ENCODE peak calls at places on chromosomes 4 and X, in four cellular contexts. J is right atrium auricular region, Y is fibroblast of villous mesenchyme, B is mammary epithelial cell. Z is an unnamed sample.

GRCh38 chr4:148435654-148436406 is 6.4 kb downstream of the NR3C2 start:
- DNase-seq in J (no peak), Y (no peak), B (no peak), Z (no peak)

GRCh38 chr4:48991357-48991756 is 5.3 kb downstream of the CWH43 start:
- DNase-seq in J (no peak), Y (no peak), B (no peak), Z (no peak)

GRCh38 chrX:140764401-140764919 is 54.9 kb downstream of the LINC00632 start:
- DNase-seq in J (no peak), Y (peak), B (no peak), Z (peak)

GRCh38 chrX:68462197-68462596 is 28.9 kb upstream of the OPHN1 start:
- DNase-seq in J (no peak), Y (peak), B (no peak), Z (peak)

GRCh38 chrX:115894087-115894486 is 276.5 kb upstream of the AGTR2 start:
- DNase-seq in J (peak), Y (peak), B (peak), Z (peak)

GRCh38 chr4:110128092-110128989 is 70.1 kb downstream of the ELOVL6 start:
- DNase-seq in J (no peak), Y (no peak), B (peak), Z (peak)

GRCh38 chrX:43559643-43560042 is 96.5 kb upstream of the MAOA start:
- DNase-seq in J (peak), Y (peak), B (peak), Z (peak)

GRCh38 chr4:171813195-171813955 is at the start of gene GALNTL6:
- DNase-seq in J (no peak), Y (peak), B (peak), Z (peak)

GRCh38 chr4:143558823-143559756 is 45.6 kb downstream of the SMARCA5 start:
- DNase-seq in J (no peak), Y (peak), B (peak), Z (peak)

GRCh38 chr4:122329876-122330595 is 48.8 kb upstream of the ADAD1 start:
- DNase-seq in J (no peak), Y (peak), B (peak), Z (peak)

GRCh38 chr4:70841951-70842350 is 2.3 kb upstream of the GRSF1 start:
- DNase-seq in J (no peak), Y (no peak), B (no peak), Z (no peak)

GRCh38 chr4:120052840-120053239 is 13.8 kb downstream of the MAD2L1 start:
- DNase-seq in J (peak), Y (peak), B (peak), Z (peak)

GRCh38 chrX:135395064-135395463 is 26.7 kb upstream of the SMIM10L2A start:
- DNase-seq in J (no peak), Y (no peak), B (no peak), Z (no peak)

GRCh38 chrX:115649461-115650063 is 88.6 kb downstream of the PLS3 start:
- DNase-seq in J (no peak), Y (no peak), B (peak), Z (peak)

GRCh38 chrX:154063234-154063633 is 34.3 kb downstream of the MECP2 start:
- DNase-seq in J (no peak), Y (no peak), B (no peak), Z (no peak)

GRCh38 chrX:22526339-22526738 is 253.6 kb downstream of the CBLL2 start:
- DNase-seq in J (no peak), Y (no peak), B (peak), Z (peak)

GRCh38 chr4:102713096-102713495 is 47.7 kb downstream of the MANBA start:
- DNase-seq in J (no peak), Y (peak), B (no peak), Z (peak)

GRCh38 chr4:16532240-16532990 is 306.1 kb upstream of the TAPT1 start:
- DNase-seq in J (peak), Y (peak), B (peak), Z (peak)

GRCh38 chr4:33715996-33716395 is 2528.3 kb downstream of the ARAP2 start:
- DNase-seq in J (no peak), Y (peak), B (peak), Z (peak)

GRCh38 chrX:105695451-105695850 is 126.9 kb upstream of the NRK start:
- DNase-seq in J (no peak), Y (peak), B (peak), Z (peak)

GRCh38 chr4:56674984-56675383 is 6.1 kb downstream of the HOPX start:
- DNase-seq in J (no peak), Y (no peak), B (no peak), Z (peak)

GRCh38 chr4:75005727-75006126 is 72.8 kb downstream of the PARM1 start:
- DNase-seq in J (no peak), Y (no peak), B (no peak), Z (no peak)

GRCh38 chr4:74016068-74016467 is 17.6 kb upstream of the CXCL5 start:
- DNase-seq in J (no peak), Y (peak), B (peak), Z (no peak)

GRCh38 chrX:11478036-11478435 is 184.8 kb downstream of the AMELX start:
- DNase-seq in J (no peak), Y (peak), B (no peak), Z (peak)

GRCh38 chr4:93829531-93830089 is 1.1 kb downstream of the ATOH1 start:
- DNase-seq in J (no peak), Y (no peak), B (no peak), Z (no peak)

GRCh38 chr4:7861440-7861881 is 78.2 kb downstream of the AFAP1 start:
- DNase-seq in J (no peak), Y (peak), B (peak), Z (peak)

GRCh38 chrX:109830704-109831206 is 97.7 kb upstream of the ACSL4 start:
- DNase-seq in J (no peak), Y (peak), B (no peak), Z (peak)

GRCh38 chrX:140866446-140866845 is 135.9 kb upstream of the SPANXB1 start:
- DNase-seq in J (no peak), Y (no peak), B (no peak), Z (peak)

GRCh38 chr4:108881190-108881589 is 118.3 kb upstream of the ETNPPL start:
- DNase-seq in J (no peak), Y (peak), B (peak), Z (peak)

GRCh38 chr4:8143392-8144140 is 15.0 kb downstream of the ABLIM2 start:
- DNase-seq in J (no peak), Y (no peak), B (no peak), Z (no peak)

GRCh38 chr4:99462875-99463464 is 27.8 kb upstream of the ADH7 start:
- DNase-seq in J (no peak), Y (peak), B (peak), Z (peak)

GRCh38 chrX:56764153-56764974 is 35.3 kb downstream of the NBDY start:
- DNase-seq in J (peak), Y (peak), B (peak), Z (peak)

GRCh38 chrX:120566817-120567216 is 6.1 kb upstream of the CUL4B start:
- DNase-seq in J (no peak), Y (no peak), B (no peak), Z (no peak)

GRCh38 chrX:8845060-8845459 is 43.9 kb upstream of the FAM9A start:
- DNase-seq in J (no peak), Y (peak), B (no peak), Z (peak)

GRCh38 chrX:40146471-40147398 is 49.0 kb upstream of the BCOR start:
- DNase-seq in J (no peak), Y (no peak), B (no peak), Z (no peak)

GRCh38 chr4:574346-575161 is 1.5 kb downstream of the TMEM271 start:
- DNase-seq in J (no peak), Y (no peak), B (no peak), Z (no peak)

GRCh38 chrX:131763674-131764073 is 219.8 kb downstream of the OR13H1 start:
- DNase-seq in J (peak), Y (peak), B (peak), Z (no peak)
- TF ChIP-seq CTCF in J (no peak), Y (peak), B (peak), Z (no peak)

GRCh38 chr4:39655866-39656265 is 17.2 kb upstream of the SMIM14 start:
- DNase-seq in J (no peak), Y (peak), B (peak), Z (peak)

GRCh38 chr4:39655206-39655605 is 16.5 kb upstream of the SMIM14 start:
- DNase-seq in J (no peak), Y (no peak), B (no peak), Z (peak)

GRCh38 chr4:39658756-39659155 is 20.1 kb upstream of the SMIM14 start:
- DNase-seq in J (no peak), Y (peak), B (no peak), Z (peak)

GRCh38 chr4:39660045-39660444 is 21.4 kb upstream of the SMIM14 start:
- DNase-seq in J (no peak), Y (no peak), B (peak), Z (no peak)

DNA sequence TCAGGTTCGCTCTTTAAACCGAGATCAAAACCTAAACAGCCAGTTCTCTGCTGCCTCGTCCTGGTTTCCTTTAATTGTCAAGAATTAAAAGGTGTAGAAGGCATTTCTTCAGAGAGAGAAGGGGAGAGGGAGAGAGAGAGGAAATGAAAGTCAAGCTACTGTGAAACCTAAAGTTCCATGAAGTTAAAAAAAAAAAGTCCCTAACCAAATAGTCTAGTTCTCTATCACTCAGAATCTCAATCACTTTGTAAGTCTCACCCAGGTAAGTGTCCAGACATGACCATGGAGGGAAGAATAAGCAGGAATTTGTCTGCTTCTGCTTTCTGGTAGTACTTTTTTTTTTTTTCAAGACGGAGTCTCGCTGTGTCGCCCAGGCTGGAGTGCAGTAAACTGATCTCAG is 18.8 kb upstream of the SMIM14 start:
- DNase-seq in J (no peak), Y (no peak), B (peak), Z (no peak)
- H3K4me3 ChIP-seq in J (no peak), Y (no peak), B (no peak), Z (no peak)

GRCh38 chr4:41158274-41158673 is 56.1 kb downstream of the APBB2 start:
- DNase-seq in J (no peak), Y (no peak), B (no peak), Z (no peak)
- TF ChIP-seq CTCF in J (no peak), Y (no peak), B (no peak), Z (no peak)

DNA sequence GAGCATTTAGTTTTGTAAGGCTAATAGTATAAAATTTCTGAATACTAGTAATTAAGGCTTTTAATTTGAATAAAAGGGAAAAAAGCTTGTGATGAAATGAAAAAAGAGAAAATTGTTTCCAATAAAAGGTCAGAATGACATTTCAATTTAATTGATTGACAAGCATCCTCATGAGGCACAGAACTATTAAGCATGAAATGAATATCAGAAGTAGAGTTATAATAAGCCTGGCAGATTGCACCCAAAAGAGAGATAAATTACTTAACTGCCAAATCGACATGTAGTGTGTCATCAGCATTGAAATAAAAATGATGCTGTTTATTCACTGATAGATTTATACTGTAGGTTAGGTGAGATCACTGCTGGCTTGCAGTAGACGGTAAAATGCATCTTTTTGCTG is 507.3 kb downstream of the FSTL5 start:
- DNase-seq in J (no peak), Y (no peak), B (no peak), Z (no peak)
- H3K4me3 ChIP-seq in J (no peak), Y (no peak), B (no peak), Z (no peak)

GRCh38 chr4:1723131-1723801 is 1.9 kb downstream of the TACC3 start:
- DNase-seq in J (no peak), Y (no peak), B (no peak), Z (no peak)
- TF ChIP-seq CTCF in J (no peak), Y (no peak), B (no peak), Z (no peak)

GRCh38 chrX:37910186-37910585 is 62.8 kb upstream of the DYNLT3 start:
- DNase-seq in J (no peak), Y (no peak), B (no peak), Z (no peak)

GRCh38 chrX:37912797-37913196 is 65.4 kb upstream of the DYNLT3 start:
- DNase-seq in J (no peak), Y (no peak), B (no peak), Z (no peak)

GRCh38 chrX:37906357-37906756 is 59.0 kb upstream of the DYNLT3 start:
- DNase-seq in J (no peak), Y (no peak), B (no peak), Z (no peak)

GRCh38 chrX:37918168-37918567 is 70.8 kb upstream of the DYNLT3 start:
- DNase-seq in J (no peak), Y (no peak), B (no peak), Z (no peak)

DNA sequence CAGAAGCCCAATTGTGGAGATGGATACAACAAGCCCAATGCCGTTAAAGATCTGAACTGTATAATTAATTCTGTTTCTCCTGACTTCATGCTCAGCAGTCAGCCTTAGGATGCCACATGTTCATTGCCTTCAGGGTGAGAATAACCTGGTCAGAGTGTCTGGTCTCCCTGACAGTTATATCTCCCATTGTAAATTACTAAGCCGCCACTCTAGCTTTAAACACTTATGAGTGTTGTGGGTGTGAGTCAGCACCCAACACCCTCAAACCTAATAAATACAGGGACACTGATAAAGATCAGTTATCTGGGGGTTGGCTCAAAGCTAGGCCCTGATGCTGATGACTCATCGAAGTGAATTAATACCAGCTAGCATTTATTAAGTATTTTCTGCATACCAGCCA is 64.9 kb upstream of the DYNLT3 start:
- DNase-seq in J (no peak), Y (peak), B (peak), Z (no peak)
- H3K4me3 ChIP-seq in J (no peak), Y (no peak), B (no peak), Z (no peak)

Z was measured in cardiac fibroblast.